ENCODE peak calls at places on chromosomes 12 and 14, in six cellular contexts. B is IMR-90, X is A549, U is GM12878, S is K562, C is HepG2. I is an unnamed sample.

GRCh38 chr14:55912344-55912743 is 205.9 kb upstream of the PELI2 start:
- DNase-seq in B (no peak), X (no peak), U (no peak), S (no peak), C (no peak), I (no peak)

GRCh38 chr12:62606654-62607053 is 140.0 kb downstream of the MON2 start:
- DNase-seq in B (no peak), X (peak), U (no peak), S (no peak), C (no peak), I (no peak)

GRCh38 chr14:56944397-56944796 is 134.1 kb upstream of the OTX2 start:
- DNase-seq in B (no peak), X (no peak), U (no peak), S (no peak), C (no peak), I (no peak)

GRCh38 chr12:112096667-112097066 is 11.9 kb downstream of the NAA25 start:
- DNase-seq in B (peak), X (peak), U (no peak), S (no peak), C (no peak), I (no peak)

GRCh38 chr12:116454950-116455447 is 104.2 kb upstream of the MAP1LC3B2 start:
- DNase-seq in B (peak), X (peak), U (no peak), S (no peak), C (no peak), I (no peak)

GRCh38 chr14:96056509-96057422 is 17.6 kb downstream of the C14orf132 start:
- DNase-seq in B (no peak), X (no peak), U (no peak), S (no peak), C (peak), I (no peak)

GRCh38 chr14:104820669-104821228 is 19.8 kb downstream of the ZBTB42 start:
- DNase-seq in B (peak), X (peak), U (no peak), S (peak), C (peak), I (no peak)

GRCh38 chr14:48251290-48251689 is 575.9 kb upstream of the MDGA2 start:
- DNase-seq in B (no peak), X (no peak), U (no peak), S (no peak), C (no peak), I (no peak)

GRCh38 chr14:93787465-93788306 is 599 bp downstream of the PRIMA1 start:
- DNase-seq in B (no peak), X (no peak), U (no peak), S (no peak), C (no peak), I (no peak)

GRCh38 chr14:24982472-24983155 is 67.3 kb downstream of the STXBP6 start:
- DNase-seq in B (peak), X (peak), U (no peak), S (no peak), C (peak), I (no peak)

GRCh38 chr12:58443273-58443980 is 476.9 kb downstream of the LRIG3 start:
- DNase-seq in B (peak), X (peak), U (no peak), S (no peak), C (peak), I (peak)

GRCh38 chr14:37037636-37038387 is 134.6 kb downstream of the SLC25A21 start:
- DNase-seq in B (no peak), X (no peak), U (no peak), S (no peak), C (peak), I (no peak)

GRCh38 chr12:130547480-130548155 is 168.5 kb downstream of the RIMBP2 start:
- DNase-seq in B (no peak), X (no peak), U (no peak), S (no peak), C (no peak), I (no peak)

GRCh38 chr12:69756088-69756731 is 17.6 kb downstream of the RAB3IP start:
- DNase-seq in B (no peak), X (no peak), U (no peak), S (no peak), C (no peak), I (no peak)

GRCh38 chr12:109944561-109944960 is 44.5 kb downstream of the TCHP start:
- DNase-seq in B (no peak), X (no peak), U (no peak), S (no peak), C (no peak), I (no peak)

GRCh38 chr12:72089678-72090077 is 151.0 kb downstream of the TPH2 start:
- DNase-seq in B (no peak), X (no peak), U (no peak), S (no peak), C (no peak), I (no peak)

GRCh38 chr12:121516437-121517011 is 64.3 kb downstream of the KDM2B start:
- DNase-seq in B (no peak), X (no peak), U (no peak), S (no peak), C (peak), I (no peak)

GRCh38 chr12:39990122-39991101 is 115.5 kb downstream of the SLC2A13 start:
- DNase-seq in B (peak), X (peak), U (peak), S (peak), C (peak), I (peak)

GRCh38 chr12:123351349-123351748 is 13.3 kb downstream of the SBNO1 start:
- DNase-seq in B (no peak), X (no peak), U (no peak), S (no peak), C (no peak), I (no peak)
- TF ChIP-seq BHLHE40 in B (no peak), X (no peak), U (no peak), S (no peak), C (no peak), I (no peak)

GRCh38 chr12:4806439-4807115 is 86.4 kb downstream of the GALNT8 start:
- DNase-seq in B (no peak), X (no peak), U (no peak), S (no peak), C (no peak), I (no peak)
- TF ChIP-seq BHLHE40 in B (no peak), X (no peak), U (no peak), S (no peak), C (no peak), I (no peak)

GRCh38 chr14:89721991-89722390 is 232.5 kb downstream of the EFCAB11 start:
- DNase-seq in B (no peak), X (peak), U (no peak), S (no peak), C (no peak), I (no peak)
- TF ChIP-seq BHLHE40 in B (no peak), X (no peak), U (no peak), S (no peak), C (no peak), I (no peak)

GRCh38 chr12:63846249-63846967 is 1.9 kb downstream of the SRGAP1 start:
- DNase-seq in B (no peak), X (peak), U (no peak), S (no peak), C (no peak), I (no peak)

GRCh38 chr12:63848450-63848849 is 4.0 kb downstream of the SRGAP1 start:
- DNase-seq in B (no peak), X (no peak), U (no peak), S (no peak), C (no peak), I (no peak)

GRCh38 chr12:63844391-63845341 is at the start of gene SRGAP1:
- DNase-seq in B (peak), X (peak), U (no peak), S (peak), C (peak), I (peak)

GRCh38 chr12:63843613-63844390 is 698 bp upstream of the SRGAP1 start:
- DNase-seq in B (peak), X (peak), U (peak), S (peak), C (peak), I (peak)

DNA sequence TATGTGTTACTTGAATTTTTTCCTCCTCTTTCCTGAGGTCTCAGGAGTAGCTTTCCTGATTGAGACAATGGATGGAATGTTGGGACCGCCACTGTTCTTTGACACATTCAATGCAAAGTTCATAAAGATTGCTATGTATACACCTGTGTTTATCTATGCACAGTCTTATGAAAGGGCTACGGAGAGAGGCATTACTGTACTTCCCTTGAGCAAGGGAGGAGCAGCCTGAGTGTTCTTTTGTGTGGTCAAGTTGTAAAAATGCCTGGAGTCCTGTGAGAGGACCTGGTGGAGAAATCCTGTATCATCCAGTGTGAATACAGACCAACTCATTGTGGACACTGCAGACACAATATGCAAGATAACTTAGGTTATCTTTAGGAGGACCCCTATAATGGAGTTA is 1.2 kb downstream of the SRGAP1 start:
- DNase-seq in B (peak), X (peak), U (no peak), S (no peak), C (peak), I (no peak)
- TF ChIP-seq BHLHE40 in B (no peak), X (no peak), U (no peak), S (no peak), C (no peak), I (no peak)

GRCh38 chr12:49342066-49342913 is 4.4 kb upstream of the DNAJC22 start:
- DNase-seq in B (peak), X (peak), U (no peak), S (peak), C (peak), I (peak)
- TF ChIP-seq BHLHE40 in B (no peak), X (no peak), U (peak), S (no peak), C (no peak), I (no peak)

GRCh38 chr12:19144287-19144686 is 14.8 kb downstream of the PLEKHA5 start:
- DNase-seq in B (no peak), X (no peak), U (no peak), S (peak), C (no peak), I (no peak)

GRCh38 chr12:19138551-19139344 is 9.2 kb downstream of the PLEKHA5 start:
- DNase-seq in B (peak), X (no peak), U (no peak), S (no peak), C (no peak), I (no peak)

GRCh38 chr12:19142499-19142898 is 13.0 kb downstream of the PLEKHA5 start:
- DNase-seq in B (no peak), X (no peak), U (no peak), S (no peak), C (no peak), I (no peak)

GRCh38 chr12:19139795-19140194 is 10.3 kb downstream of the PLEKHA5 start:
- DNase-seq in B (no peak), X (no peak), U (no peak), S (no peak), C (no peak), I (no peak)

GRCh38 chr12:19140381-19141236 is 11.1 kb downstream of the PLEKHA5 start:
- DNase-seq in B (no peak), X (no peak), U (no peak), S (no peak), C (no peak), I (no peak)
- TF ChIP-seq BHLHE40 in B (no peak), X (no peak), U (no peak), S (no peak), C (no peak), I (no peak)

DNA sequence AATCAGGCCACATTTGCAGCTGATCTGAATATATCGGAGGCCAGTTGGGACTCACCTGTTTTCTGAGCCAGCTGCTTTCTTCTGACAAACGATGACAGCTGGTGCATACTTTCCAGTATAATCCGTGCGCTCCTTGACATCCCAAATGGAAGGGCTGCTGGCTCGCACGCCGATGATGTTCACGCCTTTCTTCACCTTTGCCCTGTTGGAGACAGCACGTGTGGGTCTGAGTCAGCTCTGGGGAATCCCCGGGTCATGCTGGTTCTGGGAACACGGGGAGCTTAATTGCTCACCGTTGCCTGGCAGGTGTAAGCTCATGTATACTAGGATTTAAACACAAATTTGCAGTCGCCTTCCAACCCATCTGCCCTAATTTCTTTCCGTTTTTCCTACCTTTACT is 372.8 kb downstream of the TMEM132D start:
- DNase-seq in B (no peak), X (no peak), U (no peak), S (no peak), C (peak), I (no peak)
- TF ChIP-seq BHLHE40 in B (no peak), X (no peak), U (peak), S (peak), C (peak), I (no peak)

GRCh38 chr12:78916845-78917480 is 52.4 kb downstream of the SYT1 start:
- DNase-seq in B (peak), X (peak), U (no peak), S (no peak), C (no peak), I (no peak)

GRCh38 chr12:78917513-78917912 is 52.9 kb downstream of the SYT1 start:
- DNase-seq in B (no peak), X (no peak), U (no peak), S (no peak), C (no peak), I (no peak)

GRCh38 chr12:78918221-78918620 is 53.6 kb downstream of the SYT1 start:
- DNase-seq in B (peak), X (no peak), U (no peak), S (no peak), C (no peak), I (no peak)

GRCh38 chr12:78914859-78915331 is 50.3 kb downstream of the SYT1 start:
- DNase-seq in B (no peak), X (no peak), U (no peak), S (no peak), C (no peak), I (no peak)
- TF ChIP-seq BHLHE40 in B (no peak), X (no peak), U (no peak), S (no peak), C (no peak), I (no peak)

I was measured in HEK293T.